ENCODE peak calls at places on chromosome 1, in five cellular contexts. E is H1, R is GM12878, T is SK-N-SH, Y is K562. F is an unnamed sample.

GRCh38 chr1:52238474-52238873 is 96.6 kb downstream of the ZFYVE9 start:
- DNase-seq in Y (no peak), T (no peak), R (no peak), E (no peak), F (no peak)

GRCh38 chr1:6554907-6555778 is at the start of gene TAS1R1:
- DNase-seq in Y (no peak), E (no peak), R (no peak), T (no peak), F (no peak)

GRCh38 chr1:22256213-22256512 is 113.3 kb upstream of the WNT4 start:
- DNase-seq in T (no peak), R (no peak), E (no peak), Y (no peak), F (no peak)

GRCh38 chr1:159177273-159177907 is 6.0 kb downstream of the CADM3 start:
- DNase-seq in E (no peak), T (no peak), R (no peak), Y (peak; percentile 62), F (no peak)

GRCh38 chr1:151435174-151435573 is 24.1 kb downstream of the POGZ start:
- DNase-seq in T (no peak), E (no peak), Y (no peak), R (no peak), F (no peak)

GRCh38 chr1:18262726-18263125 is 155.1 kb downstream of the IGSF21 start:
- DNase-seq in T (no peak), Y (no peak), E (no peak), R (no peak), F (no peak)

GRCh38 chr1:169060906-169061683 is 45.4 kb upstream of the ATP1B1 start:
- DNase-seq in T (no peak), E (no peak), Y (peak; percentile 28), R (no peak), F (no peak)

GRCh38 chr1:164880644-164881043 is 321.7 kb downstream of the PBX1 start:
- DNase-seq in Y (no peak), E (no peak), R (no peak), T (peak; percentile 8), F (no peak)

GRCh38 chr1:204085876-204086275 is 13.0 kb downstream of the SOX13 start:
- DNase-seq in E (no peak), Y (no peak), T (no peak), R (no peak), F (no peak)

GRCh38 chr1:55639526-55639925 is 424.4 kb upstream of the USP24 start:
- DNase-seq in R (no peak), T (no peak), Y (no peak), E (no peak), F (no peak)

GRCh38 chr1:55645286-55645685 is 430.1 kb upstream of the USP24 start:
- DNase-seq in R (no peak), Y (no peak), E (no peak), T (no peak), F (no peak)

GRCh38 chr1:55636691-55637090 is 421.5 kb upstream of the USP24 start:
- DNase-seq in R (no peak), T (no peak), Y (no peak), E (no peak), F (no peak)

GRCh38 chr1:55639051-55639450 is 423.9 kb upstream of the USP24 start:
- DNase-seq in E (no peak), T (no peak), R (no peak), Y (no peak), F (no peak)

DNA sequence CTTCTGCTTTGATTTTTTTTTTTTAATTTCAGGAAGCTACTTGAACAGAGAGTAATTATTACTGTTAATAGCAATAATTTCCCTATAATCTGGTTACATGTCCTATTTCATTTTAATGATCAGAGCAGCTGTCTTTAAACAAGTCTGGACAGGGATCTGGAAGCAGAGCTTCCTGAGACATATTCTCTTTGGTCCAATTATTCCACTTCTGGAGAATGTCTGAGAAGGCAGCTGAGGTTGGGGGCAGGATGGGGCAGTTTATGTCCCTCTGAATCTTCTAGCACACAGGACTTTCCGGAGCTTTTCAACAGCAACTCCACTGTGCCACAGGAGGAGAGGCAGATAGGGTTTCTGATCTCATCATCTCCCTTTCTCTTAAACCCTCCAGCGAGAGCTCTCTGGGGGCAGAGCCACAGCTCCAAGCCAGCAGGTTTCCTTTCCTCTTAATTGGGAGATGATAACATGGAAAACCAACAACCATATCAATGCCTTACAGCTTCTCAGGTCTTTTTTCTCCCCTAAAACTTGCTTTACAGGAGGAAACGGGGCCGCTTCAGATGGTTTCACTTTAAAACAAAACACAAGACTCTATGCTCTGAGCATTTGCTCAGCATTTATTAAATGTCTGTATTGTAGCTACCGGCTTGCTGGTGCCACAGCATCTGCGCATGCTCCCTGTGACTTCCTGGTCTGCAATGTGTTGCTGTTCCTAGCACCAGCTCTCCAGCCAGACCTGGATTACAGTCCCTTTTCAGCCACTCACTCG is 425.7 kb upstream of the USP24 start:
- DNase-seq in E (no peak), R (peak; percentile 2), T (peak; percentile 57), Y (peak; percentile 17), F (peak; percentile 2)
- TF ChIP-seq POLR2AphosphoS5 in E (no peak), R (no peak), T (no peak), Y (no peak), F (no peak)

GRCh38 chr1:183304466-183305122 is 113.6 kb downstream of the NMNAT2 start:
- DNase-seq in Y (no peak), E (no peak), T (no peak), R (no peak), F (no peak)
- TF ChIP-seq TAF1 in Y (no peak), E (no peak), T (no peak), R (no peak), F (no peak)

DNA sequence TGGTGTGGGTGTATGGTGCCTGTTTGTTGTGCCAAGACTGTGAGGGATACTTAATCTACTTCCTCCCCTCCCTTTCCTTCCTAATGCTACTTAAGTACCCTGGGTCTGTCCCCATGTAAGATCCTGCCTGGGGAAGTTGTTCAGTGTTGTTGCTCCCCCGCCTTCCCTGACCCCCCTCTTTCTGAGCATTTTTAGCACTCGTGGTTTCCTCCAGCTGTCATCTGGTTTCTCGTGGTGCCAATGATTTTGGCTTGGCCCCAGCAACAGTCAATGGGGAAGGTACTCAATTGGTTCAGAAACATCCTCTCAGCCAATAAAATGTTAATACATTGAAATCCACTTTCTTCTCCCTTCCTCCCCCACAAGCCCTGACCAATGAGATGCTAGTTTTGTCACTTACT is 8.0 kb upstream of the B4GALT3 start:
- DNase-seq in T (peak; percentile 45), R (peak; percentile 98), Y (peak; percentile 59), E (no peak), F (peak; percentile 49)
- TF ChIP-seq POLR2AphosphoS5 in T (no peak), R (no peak), Y (no peak), E (no peak), F (no peak)

GRCh38 chr1:174726167-174726879 is 273.4 kb upstream of the CACYBP start:
- DNase-seq in E (no peak), Y (no peak), T (no peak), R (no peak), F (no peak)
- TF ChIP-seq TAF1 in E (no peak), Y (no peak), T (no peak), R (no peak), F (no peak)

DNA sequence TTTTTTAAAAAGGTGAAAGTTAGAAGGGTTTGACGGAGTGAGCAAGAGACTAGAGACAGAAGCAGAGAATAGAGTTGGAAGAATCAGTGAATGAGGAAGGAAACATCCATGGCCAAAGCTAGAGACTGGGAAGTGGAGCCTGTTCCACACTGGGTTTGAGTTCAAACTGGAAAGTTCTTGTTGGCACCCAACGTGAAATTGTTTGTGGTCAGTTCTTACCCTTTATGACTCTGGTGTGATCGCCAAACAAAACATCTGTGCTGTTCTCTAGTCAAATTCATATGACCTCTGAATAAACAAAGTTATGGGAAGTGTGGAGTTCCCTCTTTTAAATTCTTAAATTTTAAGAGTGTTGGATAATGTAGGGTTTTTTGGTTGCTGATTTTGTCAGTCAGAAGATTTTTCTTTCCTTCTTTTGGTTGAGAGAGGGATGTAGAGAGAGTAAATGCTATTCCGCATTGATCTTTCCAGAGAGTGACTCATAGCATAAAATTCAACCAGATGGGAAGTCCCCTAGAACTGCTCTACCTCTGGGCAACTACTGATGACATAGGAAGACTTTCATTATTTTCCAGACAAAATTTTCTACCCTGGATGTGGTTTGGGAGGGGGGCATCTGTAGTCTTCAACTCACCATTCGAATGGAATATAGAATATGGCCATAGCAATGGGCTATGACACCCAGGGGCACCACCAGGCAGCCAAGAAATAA is 36.4 kb downstream of the CHML start:
- DNase-seq in R (no peak), E (no peak), Y (no peak), T (no peak), F (no peak)
- TF ChIP-seq POLR2AphosphoS5 in R (no peak), E (no peak), Y (no peak), T (no peak), F (no peak)